ENCODE peak calls at places on chromosomes 12 and 14, in four cellular contexts. J is pancreas, H is fibroblast of lung, A is HFF-Myc. N is an unnamed sample.

GRCh38 chr12:121611306-121611705 is 15.0 kb upstream of the ORAI1 start:
- DNase-seq in J (no peak), H (no peak), A (no peak), N (no peak)

GRCh38 chr14:101556566-101557320 is 4.6 kb upstream of the DIO3 start:
- DNase-seq in J (no peak), H (no peak), A (no peak), N (no peak)

GRCh38 chr12:97465012-97465345 is 2.4 kb downstream of the RMST start:
- DNase-seq in J (no peak), H (no peak), A (no peak), N (no peak)

GRCh38 chr12:50862316-50862715 is 19.6 kb downstream of the TMPRSS12 start:
- DNase-seq in J (no peak), H (peak), A (peak), N (no peak)

GRCh38 chr12:129193263-129193871 is 340.1 kb downstream of the GLT1D1 start:
- DNase-seq in J (no peak), H (no peak), A (peak), N (no peak)

GRCh38 chr12:112450725-112451124 is 32.0 kb downstream of the PTPN11 start:
- DNase-seq in J (no peak), H (no peak), A (no peak), N (no peak)

GRCh38 chr14:96119947-96120346 is 80.8 kb downstream of the C14orf132 start:
- DNase-seq in J (no peak), H (peak), A (no peak), N (no peak)

GRCh38 chr14:76644875-76645518 is 116.3 kb upstream of the VASH1 start:
- DNase-seq in J (no peak), H (peak), A (no peak), N (no peak)

GRCh38 chr14:23005861-23006534 is 3.9 kb downstream of the C14orf93 start:
- DNase-seq in J (no peak), H (no peak), A (no peak), N (no peak)

GRCh38 chr14:95652171-95652570 is 34.1 kb upstream of the TCL1B start:
- DNase-seq in J (no peak), H (no peak), A (no peak), N (peak)

GRCh38 chr14:68822132-68822651 is 29.3 kb upstream of the ZFP36L1 start:
- DNase-seq in J (no peak), H (no peak), A (no peak), N (no peak)

GRCh38 chr12:56645201-56645716 is 525 bp downstream of the ATP5F1B start:
- DNase-seq in J (peak), H (peak), A (no peak), N (no peak)

GRCh38 chr12:14930299-14930698 is 8.0 kb downstream of the ERP27 start:
- DNase-seq in J (no peak), H (no peak), A (no peak), N (no peak)

GRCh38 chr14:103105580-103106168 is 11.1 kb downstream of the EXOC3L4 start:
- DNase-seq in J (no peak), H (no peak), A (no peak), N (no peak)

GRCh38 chr12:50087995-50088394 is 2.9 kb downstream of the SMARCD1 start:
- DNase-seq in J (no peak), H (peak), A (no peak), N (no peak)

GRCh38 chr12:12070149-12070548 is 590 bp upstream of the BCL2L14 start:
- DNase-seq in J (no peak), H (no peak), A (no peak), N (no peak)

GRCh38 chr12:30989754-30990153 is 63.2 kb downstream of the TSPAN11 start:
- DNase-seq in J (no peak), H (no peak), A (no peak), N (no peak)

GRCh38 chr12:88142610-88142991 is 494 bp downstream of the TMTC3 start:
- DNase-seq in J (peak), H (no peak), A (no peak), N (no peak)

GRCh38 chr12:22658214-22658613 is 33.2 kb downstream of the ETNK1 start:
- DNase-seq in J (no peak), H (peak), A (no peak), N (peak)

GRCh38 chr14:99522457-99522891 is 41.3 kb downstream of the CCNK start:
- DNase-seq in J (no peak), H (peak), A (peak), N (no peak)

GRCh38 chr12:48442191-48442828 is 30.0 kb upstream of the ANP32D start:
- DNase-seq in J (no peak), H (no peak), A (no peak), N (no peak)

GRCh38 chr12:3592856-3593625 is 102.0 kb downstream of the PRMT8 start:
- DNase-seq in J (no peak), H (no peak), A (no peak), N (no peak)

GRCh38 chr12:118586433-118586832 is 210.1 kb downstream of the SUDS3 start:
- DNase-seq in J (no peak), H (no peak), A (no peak), N (no peak)

GRCh38 chr12:59861635-59862034 is 265.8 kb downstream of the SLC16A7 start:
- DNase-seq in J (no peak), H (peak), A (no peak), N (no peak)

GRCh38 chr12:110354172-110354780 is 49.2 kb downstream of the ANAPC7 start:
- DNase-seq in J (no peak), H (no peak), A (no peak), N (no peak)

GRCh38 chr12:111126331-111126730 is 206.0 kb upstream of the MYL2 start:
- DNase-seq in J (no peak), H (no peak), A (no peak), N (no peak)

GRCh38 chr14:88791629-88792571 is 853 bp downstream of the EML5 start:
- DNase-seq in J (peak), H (no peak), A (no peak), N (no peak)

GRCh38 chr12:4383304-4383865 is 3.9 kb upstream of the FGF23 start:
- DNase-seq in J (no peak), H (no peak), A (no peak), N (no peak)

GRCh38 chr12:26831959-26832816 is 806 bp downstream of the ITPR2 start:
- DNase-seq in J (peak), H (peak), A (no peak), N (no peak)

GRCh38 chr14:75968461-75968860 is 13.3 kb downstream of the TGFB3 start:
- DNase-seq in J (no peak), H (no peak), A (no peak), N (no peak)

GRCh38 chr14:56817396-56817921 is 7.2 kb upstream of the OTX2 start:
- DNase-seq in J (no peak), H (no peak), A (no peak), N (no peak)

GRCh38 chr12:97568336-97569180 is 106.0 kb downstream of the RMST start:
- DNase-seq in J (peak), H (no peak), A (no peak), N (no peak)

GRCh38 chr12:102249073-102249854 is 51.6 kb upstream of the PMCH start:
- DNase-seq in J (no peak), H (no peak), A (no peak), N (no peak)

GRCh38 chr12:44709166-44709565 is 166.9 kb downstream of the NELL2 start:
- DNase-seq in J (no peak), H (no peak), A (no peak), N (no peak)

GRCh38 chr12:9066183-9066623 is 49.5 kb downstream of the A2M start:
- DNase-seq in J (no peak), H (no peak), A (no peak), N (no peak)

GRCh38 chr12:9064815-9065606 is 50.7 kb downstream of the A2M start:
- DNase-seq in J (peak), H (peak), A (no peak), N (no peak)

GRCh38 chr12:9066755-9067433 is 48.8 kb downstream of the A2M start:
- DNase-seq in J (no peak), H (no peak), A (no peak), N (no peak)

GRCh38 chr12:9065607-9065856 is 50.2 kb downstream of the A2M start:
- DNase-seq in J (no peak), H (no peak), A (no peak), N (no peak)

DNA sequence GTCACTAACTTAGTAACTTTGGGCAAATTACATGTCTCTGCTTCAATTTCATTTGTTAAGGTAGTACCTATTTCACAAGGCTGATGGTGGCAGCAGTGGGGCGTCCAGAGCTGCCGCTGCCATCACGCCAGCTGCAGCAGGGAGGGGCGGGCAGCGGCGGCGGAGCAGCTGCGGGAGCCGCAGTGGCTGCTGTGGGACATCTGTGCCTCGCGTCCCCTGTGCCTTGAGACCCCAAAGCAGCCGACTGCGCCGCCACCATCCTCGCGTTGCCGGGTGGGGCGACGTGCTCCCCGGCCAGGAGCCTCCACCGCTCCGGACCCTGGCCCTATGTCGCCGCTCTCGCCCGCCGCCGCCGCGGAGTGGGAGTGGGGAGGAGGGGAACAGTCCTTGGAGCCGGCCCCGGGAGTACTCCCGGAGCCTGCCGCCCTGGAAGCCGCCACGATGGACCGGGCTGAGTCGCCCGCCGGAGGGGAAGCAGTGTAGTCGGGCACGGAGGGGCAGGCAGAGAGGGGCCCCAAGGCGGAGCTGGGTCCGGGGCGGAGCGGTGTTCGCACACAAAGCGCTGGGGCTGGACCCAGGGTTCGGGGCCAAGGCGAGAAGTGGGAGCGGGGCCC is 51.4 kb downstream of the A2M start:
- DNase-seq in J (peak), H (peak), A (no peak), N (no peak)
- TF ChIP-seq CTCF in J (peak), H (no peak), A (peak), N (peak)

GRCh38 chr12:124173692-124174091 is 121.2 kb upstream of the RFLNA start:
- DNase-seq in J (no peak), H (no peak), A (no peak), N (no peak)

GRCh38 chr12:124174949-124175348 is 119.9 kb upstream of the RFLNA start:
- DNase-seq in J (no peak), H (no peak), A (no peak), N (no peak)

GRCh38 chr12:124172646-124173045 is 122.2 kb upstream of the RFLNA start:
- DNase-seq in J (no peak), H (no peak), A (no peak), N (no peak)

GRCh38 chr12:124175731-124176130 is 119.2 kb upstream of the RFLNA start:
- DNase-seq in J (no peak), H (no peak), A (no peak), N (no peak)

GRCh38 chr12:124174406-124174805 is 120.5 kb upstream of the RFLNA start:
- DNase-seq in J (no peak), H (peak), A (peak), N (no peak)
- H3K4me3 ChIP-seq in J (no peak), H (no peak), A (no peak), N (no peak)

GRCh38 chr12:77204055-77204454 is 138.7 kb upstream of the E2F7 start:
- DNase-seq in J (no peak), H (peak), A (no peak), N (no peak)
- TF ChIP-seq CTCF in J (no peak), H (no peak), A (peak), N (peak)

GRCh38 chr14:20305265-20306078 is at the start of gene TTC5:
- DNase-seq in J (peak), H (peak), A (peak), N (peak)

GRCh38 chr14:20302042-20302761 is 3.5 kb downstream of the TTC5 start:
- DNase-seq in J (no peak), H (no peak), A (no peak), N (no peak)

GRCh38 chr14:20306079-20306423 is 300 bp upstream of the TTC5 start:
- DNase-seq in J (no peak), H (no peak), A (no peak), N (no peak)
- H3K4me3 ChIP-seq in J (no peak), H (no peak), A (peak), N (peak)

GRCh38 chr12:105100998-105101397 is 6.5 kb upstream of the WASHC4 start:
- DNase-seq in J (no peak), H (peak), A (no peak), N (no peak)
- TF ChIP-seq CTCF in J (no peak), H (no peak), A (no peak), N (no peak)

GRCh38 chr12:13537623-13538022 is 341.1 kb downstream of the EMP1 start:
- DNase-seq in J (no peak), H (no peak), A (no peak), N (no peak)
- H3K4me3 ChIP-seq in J (no peak), H (no peak), A (no peak), N (no peak)

GRCh38 chr12:6072302-6072752 is 52.1 kb downstream of the VWF start:
- DNase-seq in J (no peak), H (peak), A (no peak), N (no peak)
- TF ChIP-seq CTCF in J (no peak), H (no peak), A (peak), N (peak)